ENCODE peak calls at places on chromosomes 13 and 19, in five cellular contexts. U is GM23248, R is H1, C is ascending aorta, X is right cardiac atrium. D is an unnamed sample.

GRCh38 chr13:26785845-26786630 is 25.5 kb upstream of the GPR12 start:
- DNase-seq in X (peak; percentile 56), U (no peak), C (no peak), R (no peak), D (no peak)

GRCh38 chr19:20051841-20052768 is 12.8 kb upstream of the ZNF682 start:
- DNase-seq in C (peak; percentile 91), R (peak; percentile 100), X (peak; percentile 99), U (peak; percentile 97), D (peak; percentile 99)

GRCh38 chr19:43639507-43640423 is at the start of gene CADM4:
- DNase-seq in C (no peak), X (peak; percentile 68), R (no peak), U (peak; percentile 17), D (no peak)

GRCh38 chr13:30898721-30899188 is 7.3 kb upstream of the MEDAG start:
- DNase-seq in C (peak; percentile 54), U (peak; percentile 97), X (peak; percentile 41), R (no peak), D (peak; percentile 99)

GRCh38 chr19:7648265-7649014 is 11.5 kb downstream of the STXBP2 start:
- DNase-seq in U (no peak), X (no peak), C (no peak), R (no peak), D (no peak)

GRCh38 chr13:32246468-32246867 is 68.7 kb downstream of the ZAR1L start:
- DNase-seq in R (peak; percentile 56), C (no peak), U (peak; percentile 81), X (peak; percentile 80), D (peak; percentile 71)

GRCh38 chr19:43747557-43748204 is 7.1 kb downstream of the SMG9 start:
- DNase-seq in X (no peak), R (no peak), U (no peak), C (no peak), D (no peak)

GRCh38 chr13:25232937-25233515 is 54.3 kb downstream of the MTMR6 start:
- DNase-seq in C (no peak), R (no peak), X (no peak), U (peak; percentile 56), D (no peak)

GRCh38 chr13:113864303-113864890 is 521 bp upstream of the GAS6 start:
- DNase-seq in X (peak; percentile 64), R (no peak), U (peak; percentile 53), C (no peak), D (no peak)

GRCh38 chr13:36986462-36987240 is 12.5 kb downstream of the ALG5 start:
- DNase-seq in C (no peak), R (no peak), X (no peak), U (peak; percentile 26), D (no peak)

GRCh38 chr13:102569488-102569887 is 27.3 kb upstream of the TPP2 start:
- DNase-seq in C (no peak), X (no peak), R (no peak), U (peak; percentile 86), D (peak; percentile 9)

GRCh38 chr19:16025108-16026101 is 50.9 kb upstream of the TPM4 start:
- DNase-seq in C (no peak), U (peak; percentile 92), R (no peak), X (no peak), D (peak; percentile 72)

GRCh38 chr13:111178417-111178816 is 63.3 kb downstream of the ARHGEF7 start:
- DNase-seq in C (no peak), X (no peak), U (no peak), R (no peak), D (no peak)

GRCh38 chr13:43848250-43848649 is 31.3 kb downstream of the CCDC122 start:
- DNase-seq in X (no peak), R (no peak), C (no peak), U (peak; percentile 78), D (peak; percentile 15)

GRCh38 chr13:21175656-21176194 is 627 bp downstream of the SKA3 start:
- DNase-seq in U (peak; percentile 53), C (no peak), X (no peak), R (no peak), D (peak; percentile 11)

DNA sequence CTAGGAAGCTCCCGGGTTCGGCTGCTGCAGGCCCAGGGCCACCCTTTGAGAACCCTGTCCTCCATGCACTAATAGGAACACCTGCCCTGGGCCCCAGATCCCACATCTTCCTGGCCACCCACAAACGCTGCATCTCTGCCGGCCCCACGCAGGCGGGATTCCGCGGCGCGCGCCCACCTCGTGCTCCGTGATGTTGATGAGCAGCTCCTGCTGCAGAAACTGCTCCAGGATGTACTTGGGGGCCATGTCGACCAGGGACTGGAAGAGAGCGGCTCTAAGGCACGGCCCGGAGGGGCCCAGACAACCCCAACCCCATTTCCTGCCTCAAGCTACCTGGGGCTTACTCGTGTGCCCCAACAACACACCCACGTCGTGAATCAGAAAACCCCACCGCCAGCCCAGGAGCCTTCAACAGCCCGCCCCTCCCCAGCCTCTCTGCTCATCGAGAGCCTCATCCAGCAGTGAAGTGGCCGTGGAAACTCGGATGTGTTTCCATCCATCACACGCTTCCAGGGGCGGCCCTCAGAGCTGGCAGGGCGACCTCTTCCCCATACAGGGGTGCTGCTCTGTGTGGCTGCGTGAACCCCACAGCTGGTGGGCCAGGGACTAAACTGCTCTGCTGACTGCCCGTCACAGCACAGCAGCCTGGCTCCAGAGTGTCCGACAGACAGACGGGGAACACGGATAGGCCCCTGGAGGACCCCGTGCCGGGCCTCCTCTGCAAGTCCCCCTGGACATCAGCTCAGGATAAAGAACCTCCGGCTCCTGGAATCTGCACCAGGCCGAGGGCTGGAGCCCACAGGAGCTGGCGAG is 4.2 kb downstream of the POLR2E start:
- DNase-seq in U (no peak), R (no peak), X (no peak), C (no peak), D (no peak)
- H3K27ac ChIP-seq in U (no peak overlapping the region), R (no peak overlapping the region), X (no peak overlapping the region), C (no peak overlapping the region), D (no peak overlapping the region)

GRCh38 chr13:20146381-20146780 is 14.5 kb downstream of the GJA3 start:
- DNase-seq in R (no peak), C (no peak), U (no peak), X (no peak), D (no peak)

GRCh38 chr13:20144141-20144850 is 16.6 kb downstream of the GJA3 start:
- DNase-seq in C (no peak), X (no peak), R (no peak), U (no peak), D (no peak)

GRCh38 chr13:20142927-20143480 is 17.8 kb downstream of the GJA3 start:
- DNase-seq in X (no peak), R (no peak), U (no peak), C (no peak), D (no peak)

GRCh38 chr13:20148501-20149183 is 12.2 kb downstream of the GJA3 start:
- DNase-seq in C (no peak), X (no peak), R (no peak), U (no peak), D (no peak)

GRCh38 chr13:20145521-20145920 is 15.3 kb downstream of the GJA3 start:
- DNase-seq in R (no peak), X (no peak), C (no peak), U (no peak), D (no peak)
- H3K27me3 ChIP-seq in R (no peaks in the 10 kb centered on the region), X (no peaks in the 10 kb centered on the region), C (no peaks in the 10 kb centered on the region), U (peaks cover 10% of the 10 kb centered on the region), D (peaks cover 37% of the 10 kb centered on the region)

GRCh38 chr13:46553521-46553885 is 533 bp downstream of the LRCH1 start:
- DNase-seq in R (no peak), U (no peak), X (no peak), C (no peak), D (no peak)
- H3K27ac ChIP-seq in R (no peak overlapping the region), U (peak overlapping the region; percentile 78), X (peak overlapping the region; percentile 87), C (peak overlapping the region; percentile 96), D (peak overlapping the region; percentile 67)

GRCh38 chr19:30471441-30471840 is 99.3 kb downstream of the ZNF536 start:
- DNase-seq in C (no peak), U (no peak), R (no peak), X (no peak), D (no peak)

GRCh38 chr19:30479231-30479630 is 107.0 kb downstream of the ZNF536 start:
- DNase-seq in C (no peak), X (no peak), R (no peak), U (peak; percentile 22), D (no peak)

GRCh38 chr19:30476997-30477396 is 104.8 kb downstream of the ZNF536 start:
- DNase-seq in C (no peak), U (no peak), X (no peak), R (no peak), D (no peak)

DNA sequence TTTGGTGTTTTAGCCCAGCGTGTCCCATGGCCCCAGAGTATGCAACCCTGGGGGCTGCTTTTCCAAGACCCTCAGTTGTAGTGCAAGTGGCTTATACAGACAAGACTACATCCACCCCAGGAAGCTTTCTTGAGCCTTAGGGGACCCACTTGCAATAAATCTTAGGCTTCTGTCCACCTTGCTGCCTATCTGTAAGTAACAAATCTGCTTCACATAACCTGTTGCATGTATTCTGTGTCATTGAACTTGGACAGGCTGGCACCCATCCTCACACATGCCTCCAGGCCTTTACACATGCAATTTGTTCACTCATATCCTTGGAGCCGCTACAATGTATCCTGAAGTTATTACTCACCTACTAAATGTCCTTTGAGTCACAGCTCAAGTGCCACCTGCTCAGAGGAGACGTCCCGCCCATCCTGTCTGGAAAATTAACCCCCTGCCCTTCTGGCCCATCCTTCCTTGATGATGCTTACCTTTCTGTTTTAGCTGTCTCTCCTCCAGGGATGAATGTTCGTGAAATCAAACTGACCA is 101.2 kb downstream of the ZNF536 start:
- DNase-seq in R (no peak), U (no peak), X (no peak), C (no peak), D (no peak)
- H3K27me3 ChIP-seq in R (no peaks in the 10 kb centered on the region), U (no peaks in the 10 kb centered on the region), X (no peaks in the 10 kb centered on the region), C (no peaks in the 10 kb centered on the region), D (no peaks in the 10 kb centered on the region)

GRCh38 chr19:6064016-6064702 is 46.1 kb downstream of the RFX2 start:
- DNase-seq in C (no peak), X (no peak), R (no peak), U (no peak), D (no peak)

GRCh38 chr19:6062274-6062673 is 48.0 kb downstream of the RFX2 start:
- DNase-seq in X (peak; percentile 76), U (peak; percentile 45), C (peak; percentile 40), R (no peak), D (no peak)

GRCh38 chr19:6062961-6063575 is 47.2 kb downstream of the RFX2 start:
- DNase-seq in X (no peak), C (no peak), R (no peak), U (no peak), D (no peak)

GRCh38 chr19:6064703-6065073 is 45.6 kb downstream of the RFX2 start:
- DNase-seq in R (no peak), X (no peak), U (no peak), C (no peak), D (no peak)

GRCh38 chr19:6063576-6063961 is 46.7 kb downstream of the RFX2 start:
- DNase-seq in U (no peak), C (no peak), X (no peak), R (no peak), D (no peak)
- H3K27ac ChIP-seq in U (no peak overlapping the region), C (no peak overlapping the region), X (no peak overlapping the region), R (peak overlapping the region; percentile 38), D (no peak overlapping the region)

D was measured in brain microvascular endothelial cell.